ENCODE peak calls at places on chromosome 13, in ten cellular contexts. E is GM23248, H is hepatic stellate cell, G is LHCN-M2, B is MV-4-11, A is activated T-cell treated with anti-CD3 and anti-CD28 coated beads for 4 hours, P is testis, Y is ACHN, Z is AG08396, R is neural progenitor cell. W is an unnamed sample.

GRCh38 chr13:34038326-34039068 is 220.5 kb downstream of the RFC3 start:
- DNase-seq in Y (no peak), A (no peak), B (no peak), G (no peak), Z (no peak), R (no peak), E (no peak), H (no peak), P (no peak), W (no peak)

GRCh38 chr13:26585136-26585535 is 27.7 kb downstream of the WASF3 start:
- DNase-seq in A (no peak), E (peak), P (no peak), B (no peak), Y (no peak), Z (no peak), G (peak), H (no peak), R (no peak), W (no peak)

GRCh38 chr13:75493156-75493555 is 11.2 kb upstream of the TBC1D4 start:
- DNase-seq in Z (no peak), Y (no peak), R (no peak), G (no peak), E (no peak), H (no peak), B (no peak), P (no peak), A (no peak), W (no peak)

GRCh38 chr13:97434417-97435296 is 688 bp downstream of the RAP2A start:
- DNase-seq in A (peak), Z (peak), P (peak), Y (peak), R (no peak), G (peak), H (no peak), E (peak), B (no peak), W (no peak)

GRCh38 chr13:51849145-51850101 is 4.4 kb upstream of the TMEM272 start:
- DNase-seq in P (peak), Z (no peak), Y (peak), R (peak), B (peak), G (peak), H (no peak), A (no peak), E (peak), W (no peak)

GRCh38 chr13:111359237-111359915 is 38.9 kb downstream of the TEX29 start:
- DNase-seq in B (no peak), Z (peak), P (no peak), R (peak), A (no peak), E (peak), Y (no peak), H (no peak), G (peak), W (no peak)

GRCh38 chr13:85287528-85287927 is 511.7 kb downstream of the SLITRK6 start:
- DNase-seq in P (no peak), G (no peak), E (no peak), A (no peak), Z (no peak), Y (no peak), B (peak), R (no peak), H (no peak), W (no peak)

GRCh38 chr13:101408154-101408553 is 8.2 kb downstream of the NALCN start:
- DNase-seq in G (no peak), R (no peak), P (no peak), E (no peak), B (no peak), H (peak), Y (no peak), A (no peak), Z (peak), W (no peak)

GRCh38 chr13:38180100-38180499 is 169.6 kb upstream of the UFM1 start:
- DNase-seq in P (no peak), G (peak), A (no peak), H (no peak), Y (no peak), B (no peak), R (no peak), Z (no peak), E (peak), W (no peak)

GRCh38 chr13:97026759-97027555 is 32.7 kb upstream of the OXGR1 start:
- DNase-seq in Y (no peak), B (no peak), E (peak), R (no peak), P (no peak), A (no peak), H (no peak), G (no peak), Z (no peak), W (no peak)

GRCh38 chr13:29936961-29937360 is 86.5 kb upstream of the UBL3 start:
- DNase-seq in E (no peak), B (no peak), P (no peak), H (no peak), G (no peak), R (no peak), Y (no peak), Z (no peak), A (no peak), W (no peak)

GRCh38 chr13:110408286-110408685 is 101.2 kb downstream of the COL4A2 start:
- DNase-seq in Y (no peak), P (no peak), A (no peak), B (no peak), E (no peak), G (no peak), H (no peak), Z (no peak), R (no peak), W (no peak)

GRCh38 chr13:39577203-39577602 is 25.8 kb downstream of the LHFPL6 start:
- DNase-seq in R (no peak), G (no peak), E (no peak), H (no peak), Z (no peak), Y (no peak), A (no peak), P (no peak), B (no peak), W (no peak)

GRCh38 chr13:105410602-105411001 is 1124.9 kb downstream of the EFNB2 start:
- DNase-seq in P (peak), B (peak), Y (no peak), G (peak), H (peak), Z (peak), A (peak), E (peak), R (peak), W (no peak)

GRCh38 chr13:40611004-40611403 is 55.4 kb downstream of the FOXO1 start:
- DNase-seq in B (no peak), E (no peak), P (no peak), H (no peak), R (no peak), G (no peak), Y (no peak), Z (no peak), A (no peak), W (no peak)

GRCh38 chr13:50846861-50847475 is 3.5 kb upstream of the DLEU7 start:
- DNase-seq in E (no peak), H (no peak), P (no peak), Y (no peak), G (no peak), Z (no peak), A (no peak), B (no peak), R (no peak), W (no peak)

GRCh38 chr13:29464105-29464679 is 131.3 kb downstream of the SLC7A1 start:
- DNase-seq in H (no peak), R (no peak), Y (no peak), P (no peak), Z (no peak), A (no peak), G (no peak), B (no peak), E (no peak), W (no peak)

GRCh38 chr13:31048521-31048920 is 113.2 kb downstream of the HSPH1 start:
- DNase-seq in R (peak), H (no peak), B (no peak), A (no peak), G (no peak), Y (peak), E (no peak), P (no peak), Z (no peak), W (no peak)

GRCh38 chr13:29607465-29607864 is 12.0 kb upstream of the SLC7A1 start:
- DNase-seq in A (no peak), H (no peak), B (no peak), E (peak), Y (no peak), Z (no peak), P (no peak), G (no peak), R (no peak), W (no peak)

GRCh38 chr13:77732287-77732686 is 34.8 kb downstream of the SLAIN1 start:
- DNase-seq in B (no peak), Y (no peak), H (no peak), G (no peak), Z (no peak), A (no peak), E (no peak), P (no peak), R (no peak), W (no peak)

GRCh38 chr13:48641404-48641803 is 12.3 kb upstream of the CYSLTR2 start:
- DNase-seq in B (no peak), E (no peak), G (no peak), Y (no peak), A (no peak), Z (no peak), R (no peak), P (no peak), H (no peak), W (no peak)

W was measured in Panc1.